ENCODE peak calls at places on chromosomes 16 and 17, in four cellular contexts. S is ascending aorta, L is right lobe of liver, V is AG04450. X is an unnamed sample.

GRCh38 chr16:4744758-4745569 is 10.6 kb downstream of the DNAAF8 start:
- DNase-seq in S (no peak), L (no peak), V (no peak), X (no peak)

GRCh38 chr17:82839617-82840292 is at the start of gene ZNF750:
- DNase-seq in S (no peak), L (no peak), V (no peak), X (no peak)

GRCh38 chr16:79645701-79646100 is 45.2 kb upstream of the MAF start:
- DNase-seq in S (no peak), L (no peak), V (no peak), X (no peak)

GRCh38 chr17:78924481-78925151 is 571 bp downstream of the TIMP2 start:
- DNase-seq in S (no peak), L (no peak), V (no peak), X (no peak)

GRCh38 chr17:47629826-47630225 is 19.9 kb upstream of the KPNB1 start:
- DNase-seq in S (no peak), L (no peak), V (no peak), X (no peak)

GRCh38 chr16:67563708-67564468 is 1.6 kb downstream of the CTCF start:
- DNase-seq in S (peak), L (peak), V (peak), X (no peak)

GRCh38 chr17:61405047-61405685 is 5.5 kb downstream of the TBX2 start:
- DNase-seq in S (no peak), L (peak), V (no peak), X (no peak)

GRCh38 chr17:55598495-55598894 is 87.2 kb upstream of the SMIM36 start:
- DNase-seq in S (no peak), L (no peak), V (no peak), X (no peak)

GRCh38 chr17:57309479-57309878 is 53.2 kb downstream of the MSI2 start:
- DNase-seq in S (no peak), L (no peak), V (no peak), X (no peak)

GRCh38 chr17:4161560-4162221 is 18.7 kb downstream of the CYB5D2 start:
- DNase-seq in S (no peak), L (no peak), V (no peak), X (peak)

GRCh38 chr16:82636958-82637357 is 10.2 kb downstream of the CDH13 start:
- DNase-seq in S (no peak), L (no peak), V (no peak), X (no peak)

GRCh38 chr17:1730004-1730344 is 5.5 kb downstream of the WDR81 start:
- DNase-seq in S (no peak), L (no peak), V (no peak), X (no peak)

GRCh38 chr17:1727258-1727789 is 2.8 kb downstream of the WDR81 start:
- DNase-seq in S (no peak), L (no peak), V (no peak), X (no peak)

GRCh38 chr17:1726626-1727257 is 2.2 kb downstream of the WDR81 start:
- DNase-seq in S (no peak), L (no peak), V (no peak), X (no peak)

GRCh38 chr17:1725642-1726511 is 1.4 kb downstream of the WDR81 start:
- DNase-seq in S (no peak), L (no peak), V (no peak), X (no peak)

GRCh38 chr17:1727876-1728630 is 3.5 kb downstream of the WDR81 start:
- DNase-seq in S (no peak), L (no peak), V (no peak), X (no peak)
- H3K27ac ChIP-seq in S (no peak), L (no peak), V (no peak), X (no peak)

GRCh38 chr16:87835882-87836331 is 33.4 kb downstream of the SLC7A5 start:
- DNase-seq in S (no peak), L (peak), V (no peak), X (no peak)

GRCh38 chr16:87834668-87835473 is 34.4 kb downstream of the SLC7A5 start:
- DNase-seq in S (no peak), L (peak), V (no peak), X (no peak)

GRCh38 chr16:87837627-87838289 is 31.5 kb downstream of the SLC7A5 start:
- DNase-seq in S (no peak), L (peak), V (no peak), X (no peak)

GRCh38 chr16:87836844-87837581 is 32.3 kb downstream of the SLC7A5 start:
- DNase-seq in S (no peak), L (peak), V (no peak), X (no peak)

DNA sequence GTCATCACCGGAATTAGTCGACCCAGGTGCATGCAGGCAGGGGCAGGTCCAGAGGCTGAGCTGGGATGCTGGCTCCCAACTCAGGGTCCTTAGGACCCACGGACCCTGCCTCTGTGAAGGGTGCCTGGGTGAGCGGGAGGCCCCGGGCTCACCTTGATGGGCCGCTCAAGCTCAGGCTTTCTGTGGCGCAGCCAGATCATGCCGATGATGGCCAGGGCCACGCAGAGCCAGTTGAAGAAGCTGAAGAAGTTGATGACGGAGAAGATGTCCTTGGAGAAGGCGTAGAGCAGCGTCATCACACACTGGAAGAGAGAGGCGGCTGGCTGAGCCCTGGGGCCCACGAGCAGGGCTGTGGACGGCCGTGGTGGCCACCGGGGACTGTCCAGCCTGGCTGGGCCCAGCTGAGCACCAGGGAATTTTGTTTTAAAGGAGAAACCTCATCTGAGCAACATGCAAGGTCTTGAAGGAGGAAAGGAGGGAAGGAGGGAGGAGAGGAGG is 32.9 kb downstream of the SLC7A5 start:
- DNase-seq in S (no peak), L (peak), V (no peak), X (no peak)
- H3K27ac ChIP-seq in S (no peak), L (peak), V (no peak), X (peak)

GRCh38 chr17:39608601-39609000 is 881 bp upstream of the NEUROD2 start:
- DNase-seq in S (no peak), L (no peak), V (no peak), X (no peak)

GRCh38 chr17:39609416-39610025 is 1.8 kb upstream of the NEUROD2 start:
- DNase-seq in S (no peak), L (no peak), V (no peak), X (no peak)

GRCh38 chr17:39607057-39607850 is 466 bp downstream of the NEUROD2 start:
- DNase-seq in S (no peak), L (no peak), V (no peak), X (no peak)

GRCh38 chr17:39607851-39608130 is at the start of gene NEUROD2:
- DNase-seq in S (no peak), L (no peak), V (no peak), X (no peak)

GRCh38 chr17:39608142-39608541 is 422 bp upstream of the NEUROD2 start:
- DNase-seq in S (no peak), L (no peak), V (no peak), X (no peak)
- H3K27ac ChIP-seq in S (no peak), L (no peak), V (no peak), X (no peak)

GRCh38 chr17:1229354-1229890 is 40.8 kb upstream of the BHLHA9 start:
- DNase-seq in S (peak), L (peak), V (no peak), X (no peak)

GRCh38 chr17:1228752-1229353 is 41.4 kb upstream of the BHLHA9 start:
- DNase-seq in S (no peak), L (no peak), V (no peak), X (no peak)

GRCh38 chr17:1231456-1231855 is 38.8 kb upstream of the BHLHA9 start:
- DNase-seq in S (peak), L (peak), V (no peak), X (no peak)

GRCh38 chr17:1227917-1228751 is 42.1 kb upstream of the BHLHA9 start:
- DNase-seq in S (no peak), L (peak), V (no peak), X (no peak)

DNA sequence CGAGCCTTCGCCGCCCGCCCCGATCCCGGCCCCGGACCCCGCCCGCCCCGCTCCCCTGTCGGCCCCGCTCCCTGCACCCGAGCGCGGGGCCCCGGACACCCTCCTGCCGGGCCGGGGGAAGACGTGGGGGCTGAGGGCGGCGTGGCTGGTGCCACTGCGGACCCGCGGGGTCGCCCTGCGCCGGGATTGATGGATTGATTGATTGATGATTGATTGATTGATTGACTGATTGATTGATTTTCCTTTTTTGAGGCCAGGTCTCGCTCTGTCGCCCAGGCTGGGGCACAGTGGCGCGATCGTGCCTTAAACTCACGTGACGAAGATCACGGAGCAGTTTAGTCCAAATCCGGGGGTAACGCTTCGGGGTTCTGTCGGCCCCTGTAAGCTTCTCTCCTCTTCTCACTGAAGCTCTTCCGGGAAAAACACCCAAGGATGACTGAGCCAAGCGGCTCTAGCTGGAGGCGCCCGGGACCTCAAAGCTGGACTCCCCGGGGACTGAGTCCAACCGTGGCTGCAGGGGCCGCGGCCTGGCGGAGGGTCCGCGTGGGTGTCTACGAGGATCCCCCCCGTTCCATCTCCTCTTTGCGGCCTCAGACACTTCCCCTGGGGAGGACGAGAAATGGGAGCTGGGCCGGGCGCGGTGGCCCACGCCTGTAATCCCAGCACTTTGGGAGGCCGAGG is 40.2 kb upstream of the BHLHA9 start:
- DNase-seq in S (no peak), L (no peak), V (no peak), X (no peak)
- H3K27ac ChIP-seq in S (no peak), L (no peak), V (no peak), X (no peak)

GRCh38 chr17:846901-847777 is 65.0 kb downstream of the MRM3 start:
- DNase-seq in S (no peak), L (no peak), V (no peak), X (no peak)
- H3K27ac ChIP-seq in S (peak), L (peak), V (peak), X (no peak)

GRCh38 chr17:73289549-73290254 is 22.1 kb downstream of the CDC42EP4 start:
- DNase-seq in S (no peak), L (peak), V (no peak), X (no peak)
- H3K27ac ChIP-seq in S (peak), L (peak), V (no peak), X (no peak)

DNA sequence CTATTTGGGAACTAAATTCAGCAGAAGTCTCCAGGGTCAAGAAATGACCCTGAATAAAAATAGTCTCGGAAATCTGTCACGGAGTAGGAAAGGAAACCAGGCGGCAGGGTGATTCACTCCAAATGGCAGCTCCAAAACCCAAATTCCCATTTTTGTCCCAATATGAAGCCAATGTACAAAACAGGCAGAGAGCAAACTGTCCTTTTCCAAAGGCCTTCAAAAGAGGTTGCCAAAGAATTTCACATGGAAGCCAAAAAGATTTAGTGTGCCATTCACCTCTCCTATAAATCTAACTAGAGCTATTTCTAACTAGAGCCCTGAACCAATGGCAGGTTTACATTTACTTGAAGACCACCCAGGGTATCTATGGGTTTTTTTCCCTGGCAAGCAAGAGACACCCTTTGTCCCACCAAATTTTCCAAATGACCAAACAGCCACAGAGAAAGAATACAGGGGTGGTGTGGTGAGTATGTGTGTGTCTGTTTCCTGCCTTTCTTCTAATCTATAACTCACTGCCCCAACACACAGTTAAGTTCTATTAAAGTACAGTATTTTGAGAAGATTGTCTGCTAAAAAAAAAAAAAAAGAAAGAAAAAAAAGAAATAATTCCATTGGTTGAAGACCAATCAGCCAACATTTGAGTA is 6.8 kb downstream of the MYO1D start:
- DNase-seq in S (peak), L (no peak), V (no peak), X (no peak)
- H3K27ac ChIP-seq in S (peak), L (no peak), V (no peak), X (no peak)

X was measured in epithelial cell of prostate.